ENCODE peak calls at places on chromosomes 5 and 9, in nine cellular contexts. One of them, this sample, is unnamed.

GRCh38 chr5:72682561-72682960 is 133.9 kb upstream of the TNPO1 start:
- DNase-seq in psoas muscle: no peak
- DNase-seq in choroid plexus epithelial cell: no peak
- DNase-seq in IMR-90: no peak
- DNase-seq in fibroblast of pulmonary artery: no peak
- DNase-seq in epithelial cell of esophagus: no peak
- DNase-seq in AG04450: no peak
- DNase-seq in fibroblast of lung: no peak
- DNase-seq in right lobe of liver: no peak
- DNase-seq in this sample: no peak

GRCh38 chr9:134625361-134626140 is 16.1 kb upstream of the COL5A1 start:
- DNase-seq in psoas muscle: no peak
- DNase-seq in choroid plexus epithelial cell: peak; percentile 94
- DNase-seq in IMR-90: peak; percentile 50
- DNase-seq in fibroblast of pulmonary artery: peak; percentile 78
- DNase-seq in epithelial cell of esophagus: no peak
- DNase-seq in AG04450: no peak
- DNase-seq in fibroblast of lung: peak; percentile 81
- DNase-seq in right lobe of liver: peak; percentile 5
- DNase-seq in this sample: peak; percentile 47

GRCh38 chr5:53425598-53426516 is 54.6 kb upstream of the FST start:
- DNase-seq in psoas muscle: no peak
- DNase-seq in choroid plexus epithelial cell: no peak
- DNase-seq in IMR-90: no peak
- DNase-seq in fibroblast of pulmonary artery: peak; percentile 31
- DNase-seq in epithelial cell of esophagus: no peak
- DNase-seq in AG04450: no peak
- DNase-seq in fibroblast of lung: peak; percentile 39
- DNase-seq in right lobe of liver: no peak
- DNase-seq in this sample: peak; percentile 43

GRCh38 chr5:176407456-176408244 is 8.7 kb downstream of the CLTB start:
- DNase-seq in psoas muscle: no peak
- DNase-seq in choroid plexus epithelial cell: no peak
- DNase-seq in IMR-90: no peak
- DNase-seq in fibroblast of pulmonary artery: peak; percentile 25
- DNase-seq in epithelial cell of esophagus: no peak
- DNase-seq in AG04450: no peak
- DNase-seq in fibroblast of lung: no peak
- DNase-seq in right lobe of liver: no peak
- DNase-seq in this sample: peak; percentile 44

GRCh38 chr9:135757356-135757755 is 55.4 kb downstream of the KCNT1 start:
- DNase-seq in psoas muscle: peak; percentile 62
- DNase-seq in choroid plexus epithelial cell: no peak
- DNase-seq in IMR-90: no peak
- DNase-seq in fibroblast of pulmonary artery: no peak
- DNase-seq in epithelial cell of esophagus: no peak
- DNase-seq in AG04450: no peak
- DNase-seq in fibroblast of lung: no peak
- DNase-seq in right lobe of liver: no peak
- DNase-seq in this sample: no peak

GRCh38 chr5:59799668-59800374 is 93.7 kb downstream of the PDE4D start:
- DNase-seq in psoas muscle: no peak
- DNase-seq in choroid plexus epithelial cell: peak; percentile 83
- DNase-seq in IMR-90: peak; percentile 57
- DNase-seq in fibroblast of pulmonary artery: peak; percentile 82
- DNase-seq in epithelial cell of esophagus: peak; percentile 68
- DNase-seq in AG04450: no peak
- DNase-seq in fibroblast of lung: no peak
- DNase-seq in right lobe of liver: no peak
- DNase-seq in this sample: peak; percentile 43

GRCh38 chr9:89116064-89116817 is 62.4 kb downstream of the SHC3 start:
- DNase-seq in psoas muscle: no peak
- DNase-seq in choroid plexus epithelial cell: peak; percentile 91
- DNase-seq in IMR-90: peak; percentile 95
- DNase-seq in fibroblast of pulmonary artery: peak; percentile 86
- DNase-seq in epithelial cell of esophagus: no peak
- DNase-seq in AG04450: peak; percentile 51
- DNase-seq in fibroblast of lung: peak; percentile 81
- DNase-seq in right lobe of liver: no peak
- DNase-seq in this sample: peak; percentile 93

GRCh38 chr5:61277190-61277589 is 54.9 kb upstream of the ZSWIM6 start:
- DNase-seq in psoas muscle: no peak
- DNase-seq in choroid plexus epithelial cell: peak; percentile 69
- DNase-seq in IMR-90: peak; percentile 64
- DNase-seq in fibroblast of pulmonary artery: peak; percentile 76
- DNase-seq in epithelial cell of esophagus: no peak
- DNase-seq in AG04450: peak; percentile 13
- DNase-seq in fibroblast of lung: peak; percentile 58
- DNase-seq in right lobe of liver: no peak
- DNase-seq in this sample: peak; percentile 56

GRCh38 chr5:106865279-106865678 is 805.5 kb downstream of the EFNA5 start:
- DNase-seq in psoas muscle: no peak
- DNase-seq in choroid plexus epithelial cell: no peak
- DNase-seq in IMR-90: no peak
- DNase-seq in fibroblast of pulmonary artery: no peak
- DNase-seq in epithelial cell of esophagus: no peak
- DNase-seq in AG04450: no peak
- DNase-seq in fibroblast of lung: no peak
- DNase-seq in right lobe of liver: no peak
- DNase-seq in this sample: no peak

GRCh38 chr5:88765798-88766197 is 117.2 kb downstream of the MEF2C start:
- DNase-seq in psoas muscle: no peak
- DNase-seq in choroid plexus epithelial cell: no peak
- DNase-seq in IMR-90: no peak
- DNase-seq in fibroblast of pulmonary artery: no peak
- DNase-seq in epithelial cell of esophagus: no peak
- DNase-seq in AG04450: no peak
- DNase-seq in fibroblast of lung: no peak
- DNase-seq in right lobe of liver: no peak
- DNase-seq in this sample: no peak

GRCh38 chr5:88760512-88760911 is 122.5 kb downstream of the MEF2C start:
- DNase-seq in psoas muscle: no peak
- DNase-seq in choroid plexus epithelial cell: peak; percentile 21
- DNase-seq in IMR-90: no peak
- DNase-seq in fibroblast of pulmonary artery: no peak
- DNase-seq in epithelial cell of esophagus: no peak
- DNase-seq in AG04450: no peak
- DNase-seq in fibroblast of lung: no peak
- DNase-seq in right lobe of liver: no peak
- DNase-seq in this sample: no peak

GRCh38 chr5:88758584-88758983 is 124.4 kb downstream of the MEF2C start:
- DNase-seq in psoas muscle: no peak
- DNase-seq in choroid plexus epithelial cell: no peak
- DNase-seq in IMR-90: no peak
- DNase-seq in fibroblast of pulmonary artery: no peak
- DNase-seq in epithelial cell of esophagus: no peak
- DNase-seq in AG04450: no peak
- DNase-seq in fibroblast of lung: no peak
- DNase-seq in right lobe of liver: no peak
- DNase-seq in this sample: no peak

GRCh38 chr5:88761269-88761880 is 121.6 kb downstream of the MEF2C start:
- DNase-seq in psoas muscle: no peak
- DNase-seq in choroid plexus epithelial cell: peak; percentile 52
- DNase-seq in IMR-90: peak; percentile 51
- DNase-seq in fibroblast of pulmonary artery: peak; percentile 16
- DNase-seq in epithelial cell of esophagus: peak; percentile 33
- DNase-seq in AG04450: no peak
- DNase-seq in fibroblast of lung: peak; percentile 49
- DNase-seq in right lobe of liver: no peak
- DNase-seq in this sample: no peak

DNA sequence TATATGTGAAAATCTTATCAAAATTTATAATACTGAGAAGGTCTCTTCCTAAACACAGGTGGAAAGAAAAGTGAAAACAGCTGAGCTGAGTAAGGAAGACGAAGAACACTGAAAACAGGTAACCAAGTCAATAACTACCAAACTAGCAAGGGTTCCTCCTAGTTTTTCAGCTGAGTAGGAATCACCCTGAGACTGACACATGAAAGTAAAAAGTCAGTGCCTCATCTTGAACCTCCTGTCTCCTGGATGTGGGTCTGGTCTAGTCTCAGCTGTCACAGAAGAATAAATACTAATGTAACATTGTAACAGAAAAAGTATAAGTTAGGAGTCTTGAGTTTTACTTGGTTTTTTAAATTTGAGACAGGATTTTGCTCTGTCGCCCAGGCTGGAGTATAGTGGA is 121.0 kb downstream of the MEF2C start:
- DNase-seq in psoas muscle: no peak
- DNase-seq in choroid plexus epithelial cell: no peak
- DNase-seq in IMR-90: no peak
- DNase-seq in fibroblast of pulmonary artery: no peak
- DNase-seq in epithelial cell of esophagus: no peak
- DNase-seq in AG04450: no peak
- DNase-seq in fibroblast of lung: no peak
- DNase-seq in right lobe of liver: no peak
- DNase-seq in this sample: no peak
- H3K4me3 ChIP-seq in psoas muscle: no peak overlapping the region
- H3K4me3 ChIP-seq in choroid plexus epithelial cell: no peak overlapping the region
- H3K4me3 ChIP-seq in IMR-90: no peak overlapping the region
- H3K4me3 ChIP-seq in fibroblast of pulmonary artery: no peak overlapping the region
- H3K4me3 ChIP-seq in epithelial cell of esophagus: no peak overlapping the region
- H3K4me3 ChIP-seq in AG04450: no peak overlapping the region
- H3K4me3 ChIP-seq in fibroblast of lung: no peak overlapping the region
- H3K4me3 ChIP-seq in right lobe of liver: no peak overlapping the region
- H3K4me3 ChIP-seq in this sample: no peak overlapping the region

DNA sequence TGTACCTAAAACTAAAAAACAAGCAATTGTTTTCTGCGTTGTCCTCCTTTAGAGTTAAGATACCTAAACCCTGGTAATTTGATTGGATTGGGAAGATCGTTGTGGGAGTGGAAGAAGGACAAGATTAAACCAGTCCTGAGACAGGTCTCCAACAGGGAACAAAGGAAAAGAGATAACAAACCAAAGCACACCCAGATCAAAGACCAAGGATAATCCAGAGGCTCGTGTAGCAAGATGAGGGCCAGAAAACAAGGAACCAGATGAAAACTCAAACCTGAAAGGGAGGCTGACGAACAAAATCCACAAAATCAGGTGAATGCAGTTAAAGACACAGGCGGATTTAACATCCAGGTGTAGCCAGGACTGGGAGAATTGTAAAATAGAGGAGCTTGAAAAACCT is 618.1 kb downstream of the SLCO4C1 start:
- DNase-seq in psoas muscle: no peak
- DNase-seq in choroid plexus epithelial cell: no peak
- DNase-seq in IMR-90: no peak
- DNase-seq in fibroblast of pulmonary artery: no peak
- DNase-seq in epithelial cell of esophagus: no peak
- DNase-seq in AG04450: no peak
- DNase-seq in fibroblast of lung: no peak
- DNase-seq in right lobe of liver: no peak
- DNase-seq in this sample: no peak
- TF ChIP-seq CTCF in psoas muscle: no peak
- TF ChIP-seq CTCF in choroid plexus epithelial cell: no peak
- TF ChIP-seq CTCF in IMR-90: no peak
- TF ChIP-seq CTCF in fibroblast of pulmonary artery: no peak
- TF ChIP-seq CTCF in epithelial cell of esophagus: no peak
- TF ChIP-seq CTCF in AG04450: no peak
- TF ChIP-seq CTCF in fibroblast of lung: no peak
- TF ChIP-seq CTCF in right lobe of liver: no peak
- TF ChIP-seq CTCF in this sample: no peak

GRCh38 chr5:129097498-129098296 is 3.1 kb downstream of the ISOC1 start:
- DNase-seq in psoas muscle: no peak
- DNase-seq in choroid plexus epithelial cell: no peak
- DNase-seq in IMR-90: no peak
- DNase-seq in fibroblast of pulmonary artery: no peak
- DNase-seq in epithelial cell of esophagus: peak; percentile 68
- DNase-seq in AG04450: no peak
- DNase-seq in fibroblast of lung: no peak
- DNase-seq in right lobe of liver: peak; percentile 17
- DNase-seq in this sample: no peak
- H3K4me3 ChIP-seq in psoas muscle: peak overlapping the region; percentile 80
- H3K4me3 ChIP-seq in choroid plexus epithelial cell: no peak overlapping the region
- H3K4me3 ChIP-seq in IMR-90: no peak overlapping the region
- H3K4me3 ChIP-seq in fibroblast of pulmonary artery: no peak overlapping the region
- H3K4me3 ChIP-seq in epithelial cell of esophagus: no peak overlapping the region
- H3K4me3 ChIP-seq in AG04450: no peak overlapping the region
- H3K4me3 ChIP-seq in fibroblast of lung: no peak overlapping the region
- H3K4me3 ChIP-seq in right lobe of liver: peak overlapping the region; percentile 15
- H3K4me3 ChIP-seq in this sample: no peak overlapping the region

DNA sequence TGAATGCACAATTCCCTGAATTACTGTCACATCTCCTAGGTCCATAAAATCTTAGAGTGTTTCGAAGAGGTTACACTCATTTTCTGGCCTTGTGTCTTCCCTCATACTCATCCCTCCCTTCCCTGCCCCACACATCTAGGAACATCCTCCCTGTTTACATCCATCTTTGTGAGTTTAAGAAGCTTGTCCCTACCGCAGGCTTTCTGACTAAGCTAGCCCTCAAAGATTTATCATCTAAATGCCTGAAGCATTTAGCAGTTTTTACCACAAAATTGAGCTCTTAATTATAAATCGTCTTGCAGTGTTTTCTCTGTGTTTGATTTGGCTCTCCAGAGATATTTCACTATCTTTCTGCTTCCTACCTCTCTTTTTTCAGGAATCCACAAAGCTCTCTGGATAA is 374.8 kb downstream of the KIAA0825 start:
- DNase-seq in psoas muscle: no peak
- DNase-seq in choroid plexus epithelial cell: no peak
- DNase-seq in IMR-90: peak; percentile 54
- DNase-seq in fibroblast of pulmonary artery: no peak
- DNase-seq in epithelial cell of esophagus: peak; percentile 4
- DNase-seq in AG04450: no peak
- DNase-seq in fibroblast of lung: peak; percentile 95
- DNase-seq in right lobe of liver: no peak
- DNase-seq in this sample: peak; percentile 84
- TF ChIP-seq CTCF in psoas muscle: no peak
- TF ChIP-seq CTCF in choroid plexus epithelial cell: no peak
- TF ChIP-seq CTCF in IMR-90: no peak
- TF ChIP-seq CTCF in fibroblast of pulmonary artery: no peak
- TF ChIP-seq CTCF in epithelial cell of esophagus: no peak
- TF ChIP-seq CTCF in AG04450: no peak
- TF ChIP-seq CTCF in fibroblast of lung: no peak
- TF ChIP-seq CTCF in right lobe of liver: no peak
- TF ChIP-seq CTCF in this sample: no peak

DNA sequence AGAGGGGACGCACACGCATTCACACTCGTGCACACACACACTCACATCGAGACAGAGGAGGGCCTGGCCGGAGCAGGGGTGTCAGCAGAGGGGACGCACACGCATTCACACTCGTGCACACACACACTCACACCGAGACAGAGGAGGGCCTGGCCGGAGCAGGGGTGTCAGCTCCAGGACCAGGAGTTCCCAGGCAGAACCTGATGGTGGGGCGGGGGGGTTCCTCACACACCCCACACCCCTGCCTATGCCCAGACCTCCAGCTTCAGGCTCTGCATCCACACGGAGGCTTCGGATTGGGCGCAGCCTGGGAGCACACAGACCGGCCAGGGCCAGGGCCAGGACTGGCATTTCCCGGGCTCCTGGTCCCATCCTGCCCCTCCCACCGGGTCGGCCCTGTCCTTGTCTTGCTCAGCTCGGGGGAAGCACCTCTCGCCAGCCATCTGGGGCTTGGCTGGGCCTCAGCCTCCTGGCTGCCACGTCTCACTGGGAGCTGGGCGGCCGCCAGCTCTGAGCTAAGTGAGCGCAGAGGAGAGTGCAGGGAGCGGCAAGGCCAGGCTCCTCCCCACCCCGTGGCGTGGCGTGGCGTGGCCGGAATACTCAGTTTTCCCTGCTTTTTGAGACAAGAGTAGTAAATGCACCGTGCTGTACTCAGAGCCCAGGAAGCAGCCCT is 31.3 kb downstream of the ADAMTS2 start:
- DNase-seq in psoas muscle: peak; percentile 89
- DNase-seq in choroid plexus epithelial cell: peak; percentile 78
- DNase-seq in IMR-90: peak; percentile 96
- DNase-seq in fibroblast of pulmonary artery: peak; percentile 95
- DNase-seq in epithelial cell of esophagus: no peak
- DNase-seq in AG04450: peak; percentile 92
- DNase-seq in fibroblast of lung: peak; percentile 94
- DNase-seq in right lobe of liver: peak; percentile 31
- DNase-seq in this sample: peak; percentile 99
- H3K4me3 ChIP-seq in psoas muscle: peak overlapping the region; percentile 7
- H3K4me3 ChIP-seq in choroid plexus epithelial cell: no peak overlapping the region
- H3K4me3 ChIP-seq in IMR-90: no peak overlapping the region
- H3K4me3 ChIP-seq in fibroblast of pulmonary artery: no peak overlapping the region
- H3K4me3 ChIP-seq in epithelial cell of esophagus: no peak overlapping the region
- H3K4me3 ChIP-seq in AG04450: peak overlapping the region; percentile 17
- H3K4me3 ChIP-seq in fibroblast of lung: peak overlapping the region; percentile 20
- H3K4me3 ChIP-seq in right lobe of liver: no peak overlapping the region
- H3K4me3 ChIP-seq in this sample: peak overlapping the region; percentile 27

This sample was measured in AG10803.